ENCODE peak calls at places on chromosomes 5 and 9, in five cellular contexts. One of them, this sample, is unnamed.

GRCh38 chr5:64773533-64773932 is 4.8 kb downstream of the CWC27 start:
- DNase-seq in ovary: no peak
- DNase-seq in lung: no peak
- DNase-seq in A673: peak; percentile 49
- DNase-seq in mammary epithelial cell: no peak
- DNase-seq in this sample: no peak

GRCh38 chr5:153985498-153985897 is 53.2 kb downstream of the FAM114A2 start:
- DNase-seq in ovary: no peak
- DNase-seq in lung: no peak
- DNase-seq in A673: no peak
- DNase-seq in mammary epithelial cell: no peak
- DNase-seq in this sample: no peak

GRCh38 chr9:133733421-133734250 is 4.5 kb downstream of the SARDH start:
- DNase-seq in ovary: no peak
- DNase-seq in lung: no peak
- DNase-seq in A673: no peak
- DNase-seq in mammary epithelial cell: no peak
- DNase-seq in this sample: no peak

GRCh38 chr5:134175874-134176522 is 752 bp downstream of the SKP1 start:
- DNase-seq in ovary: no peak
- DNase-seq in lung: no peak
- DNase-seq in A673: peak; percentile 23
- DNase-seq in mammary epithelial cell: peak; percentile 39
- DNase-seq in this sample: no peak

GRCh38 chr5:74978347-74978746 is 74.0 kb downstream of the GCNT4 start:
- DNase-seq in ovary: no peak
- DNase-seq in lung: no peak
- DNase-seq in A673: no peak
- DNase-seq in mammary epithelial cell: no peak
- DNase-seq in this sample: no peak

GRCh38 chr9:129476821-129477611 is 143.9 kb downstream of the C9orf50 start:
- DNase-seq in ovary: no peak
- DNase-seq in lung: no peak
- DNase-seq in A673: no peak
- DNase-seq in mammary epithelial cell: no peak
- DNase-seq in this sample: no peak

GRCh38 chr9:80842383-80842782 is 847.0 kb downstream of the TLE1 start:
- DNase-seq in ovary: no peak
- DNase-seq in lung: no peak
- DNase-seq in A673: no peak
- DNase-seq in mammary epithelial cell: no peak
- DNase-seq in this sample: no peak

GRCh38 chr5:176152933-176153317 is 85.3 kb upstream of the SIMC1 start:
- DNase-seq in ovary: no peak
- DNase-seq in lung: no peak
- DNase-seq in A673: no peak
- DNase-seq in mammary epithelial cell: no peak
- DNase-seq in this sample: no peak

GRCh38 chr9:26955222-26955903 is 849 bp upstream of the IFT74 start:
- DNase-seq in ovary: no peak
- DNase-seq in lung: no peak
- DNase-seq in A673: no peak
- DNase-seq in mammary epithelial cell: no peak
- DNase-seq in this sample: no peak

GRCh38 chr5:96936431-96937221 is 746 bp downstream of the LNPEP start:
- DNase-seq in ovary: peak; percentile 42
- DNase-seq in lung: no peak
- DNase-seq in A673: peak; percentile 32
- DNase-seq in mammary epithelial cell: peak; percentile 32
- DNase-seq in this sample: no peak

GRCh38 chr5:56055859-56056258 is 61.1 kb upstream of the IL6ST start:
- DNase-seq in ovary: no peak
- DNase-seq in lung: no peak
- DNase-seq in A673: no peak
- DNase-seq in mammary epithelial cell: no peak
- DNase-seq in this sample: no peak

GRCh38 chr9:138116521-138116920 is 238.9 kb downstream of the CACNA1B start:
- DNase-seq in ovary: no peak
- DNase-seq in lung: no peak
- DNase-seq in A673: no peak
- DNase-seq in mammary epithelial cell: no peak
- DNase-seq in this sample: no peak

GRCh38 chr5:60399507-60399906 is 300.5 kb downstream of the DEPDC1B start:
- DNase-seq in ovary: no peak
- DNase-seq in lung: no peak
- DNase-seq in A673: no peak
- DNase-seq in mammary epithelial cell: no peak
- DNase-seq in this sample: no peak

DNA sequence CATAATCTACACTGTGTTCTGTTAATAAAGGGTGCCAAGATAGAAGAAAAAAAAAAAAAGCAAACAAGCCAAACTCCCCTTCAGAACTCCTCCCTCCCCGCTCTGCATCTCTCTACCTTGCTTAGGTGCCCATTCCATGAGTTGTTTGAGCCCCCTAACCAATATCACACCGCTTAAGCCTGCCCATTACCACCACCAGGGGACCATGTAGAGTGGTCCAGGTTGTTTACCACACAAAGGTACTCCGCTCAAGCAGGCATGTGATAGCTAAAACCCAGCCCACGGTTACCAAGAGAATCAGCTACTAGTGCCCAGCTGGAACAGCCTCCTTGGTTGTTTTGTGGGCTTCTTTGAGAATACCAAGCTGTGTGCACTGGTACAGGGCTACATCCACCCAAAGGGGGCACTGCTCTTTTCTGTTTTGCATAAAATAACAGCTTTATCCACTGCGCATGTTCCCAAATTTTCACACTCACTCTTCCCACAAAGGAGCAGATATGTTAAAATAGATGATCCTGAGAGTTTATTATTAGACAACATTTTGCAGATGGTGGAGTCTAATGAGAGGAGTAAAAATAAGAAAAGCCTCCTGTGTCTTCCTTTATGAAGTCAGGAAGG is 304.1 kb downstream of the DEPDC1B start:
- DNase-seq in ovary: no peak
- DNase-seq in lung: no peak
- DNase-seq in A673: no peak
- DNase-seq in mammary epithelial cell: no peak
- DNase-seq in this sample: no peak
- TF ChIP-seq CTCF in ovary: no peak
- TF ChIP-seq CTCF in lung: no peak
- TF ChIP-seq CTCF in A673: peak; percentile 43
- TF ChIP-seq CTCF in mammary epithelial cell: no peak
- TF ChIP-seq CTCF in this sample: peak; percentile 1

GRCh38 chr5:149408252-149409099 is 29.4 kb upstream of the IL17B start:
- DNase-seq in ovary: no peak
- DNase-seq in lung: no peak
- DNase-seq in A673: no peak
- DNase-seq in mammary epithelial cell: no peak
- DNase-seq in this sample: no peak
- H3K4me3 ChIP-seq in ovary: peak overlapping the region; percentile 54
- H3K4me3 ChIP-seq in lung: peak overlapping the region; percentile 28
- H3K4me3 ChIP-seq in A673: no peak overlapping the region
- H3K4me3 ChIP-seq in mammary epithelial cell: no peak overlapping the region
- H3K4me3 ChIP-seq in this sample: peak overlapping the region; percentile 21

DNA sequence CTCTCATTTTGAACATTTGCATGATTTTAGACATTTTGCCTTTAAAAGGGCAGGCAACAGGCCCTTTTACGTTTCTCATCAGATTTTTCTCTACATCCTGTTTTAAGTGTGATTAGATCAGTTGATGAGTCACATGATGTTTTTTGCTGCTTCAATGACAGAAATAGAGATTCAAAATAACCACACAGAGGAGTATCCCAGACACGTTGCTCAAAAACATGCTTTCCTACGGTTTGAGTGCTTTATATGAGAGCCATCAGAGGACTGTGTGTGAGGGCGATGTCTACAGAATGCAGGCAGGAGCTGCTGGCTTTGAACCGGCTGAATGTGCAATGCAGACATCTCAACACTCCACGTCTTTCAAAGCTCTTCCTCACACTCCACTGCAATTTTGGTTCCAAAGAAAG is 42.1 kb downstream of the OTULIN start:
- DNase-seq in ovary: no peak
- DNase-seq in lung: no peak
- DNase-seq in A673: no peak
- DNase-seq in mammary epithelial cell: peak; percentile 44
- DNase-seq in this sample: no peak
- H3K36me3 ChIP-seq in ovary: no peaks in the 10 kb centered on the region
- H3K36me3 ChIP-seq in lung: peaks cover 28% of the 10 kb centered on the region
- H3K36me3 ChIP-seq in A673: peaks cover 3% of the 10 kb centered on the region
- H3K36me3 ChIP-seq in mammary epithelial cell: peaks cover 6% of the 10 kb centered on the region
- H3K36me3 ChIP-seq in this sample: peaks cover 3% of the 10 kb centered on the region

DNA sequence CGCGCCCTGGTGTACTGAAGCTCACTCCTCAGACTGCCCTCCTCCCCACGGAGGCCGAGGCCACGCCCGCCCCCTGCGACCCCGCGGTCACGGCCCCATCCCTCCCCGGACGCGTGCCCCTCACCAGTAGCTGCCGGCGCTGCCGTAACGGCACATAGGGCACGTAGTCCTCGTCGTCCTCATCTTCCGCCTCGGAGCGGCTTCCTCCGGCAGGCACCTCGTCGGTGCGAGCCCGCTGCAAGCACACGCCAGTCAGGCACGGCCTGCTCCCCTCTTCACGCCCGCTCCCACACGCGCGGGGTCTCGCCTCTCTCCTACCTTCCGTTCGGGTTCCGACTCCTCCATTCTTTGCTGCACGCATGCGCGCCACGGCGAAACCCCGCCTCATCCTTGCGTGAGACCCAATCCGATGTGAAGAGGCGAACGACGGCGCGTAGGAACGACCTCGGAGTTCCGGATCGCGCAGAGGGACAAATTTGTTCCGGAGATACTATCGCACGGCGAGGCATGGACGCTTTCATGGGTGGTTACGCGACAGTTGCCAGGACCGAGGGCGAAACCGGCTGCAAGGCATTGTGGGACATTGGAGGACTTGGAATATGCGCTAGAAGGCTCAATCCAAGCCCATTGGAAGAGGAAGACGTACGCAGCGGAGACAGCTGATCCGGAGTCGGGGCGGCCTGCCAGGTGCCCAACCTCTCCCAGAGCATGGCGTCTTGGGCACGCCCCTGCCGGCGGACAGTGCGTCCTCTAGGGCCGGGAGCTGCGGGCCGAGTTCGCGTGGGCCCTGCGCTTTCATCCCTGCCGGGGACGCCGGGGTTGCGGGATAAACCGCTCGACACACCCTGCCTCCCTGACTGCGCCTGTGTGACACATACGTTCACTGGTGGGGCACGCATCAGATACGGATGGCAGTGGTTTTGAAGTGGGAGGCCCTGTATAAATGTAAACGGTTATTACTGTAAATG is at the start of gene DDX41:
- DNase-seq in ovary: peak; percentile 97
- DNase-seq in lung: peak; percentile 97
- DNase-seq in A673: peak; percentile 97
- DNase-seq in mammary epithelial cell: peak; percentile 99
- DNase-seq in this sample: peak; percentile 92
- TF ChIP-seq CTCF in ovary: no peak
- TF ChIP-seq CTCF in lung: no peak
- TF ChIP-seq CTCF in A673: no peak
- TF ChIP-seq CTCF in mammary epithelial cell: no peak
- TF ChIP-seq CTCF in this sample: no peak

GRCh38 chr5:59486508-59486907 is 407.0 kb downstream of the PDE4D start:
- DNase-seq in ovary: no peak
- DNase-seq in lung: no peak
- DNase-seq in A673: no peak
- DNase-seq in mammary epithelial cell: no peak
- DNase-seq in this sample: no peak
- H3K4me3 ChIP-seq in ovary: no peak overlapping the region
- H3K4me3 ChIP-seq in lung: no peak overlapping the region
- H3K4me3 ChIP-seq in A673: no peak overlapping the region
- H3K4me3 ChIP-seq in mammary epithelial cell: no peak overlapping the region
- H3K4me3 ChIP-seq in this sample: no peak overlapping the region

GRCh38 chr5:143230676-143230996 is 172.8 kb downstream of the NR3C1 start:
- DNase-seq in ovary: no peak
- DNase-seq in lung: no peak
- DNase-seq in A673: no peak
- DNase-seq in mammary epithelial cell: no peak
- DNase-seq in this sample: no peak

GRCh38 chr5:143234162-143234842 is 169.2 kb downstream of the NR3C1 start:
- DNase-seq in ovary: no peak
- DNase-seq in lung: no peak
- DNase-seq in A673: no peak
- DNase-seq in mammary epithelial cell: no peak
- DNase-seq in this sample: no peak

GRCh38 chr5:143231426-143231825 is 172.1 kb downstream of the NR3C1 start:
- DNase-seq in ovary: no peak
- DNase-seq in lung: no peak
- DNase-seq in A673: no peak
- DNase-seq in mammary epithelial cell: no peak
- DNase-seq in this sample: no peak

GRCh38 chr5:143231973-143232812 is 171.3 kb downstream of the NR3C1 start:
- DNase-seq in ovary: no peak
- DNase-seq in lung: no peak
- DNase-seq in A673: no peak
- DNase-seq in mammary epithelial cell: no peak
- DNase-seq in this sample: no peak

GRCh38 chr5:143233020-143233419 is 170.5 kb downstream of the NR3C1 start:
- DNase-seq in ovary: no peak
- DNase-seq in lung: no peak
- DNase-seq in A673: no peak
- DNase-seq in mammary epithelial cell: no peak
- DNase-seq in this sample: no peak
- H3K36me3 ChIP-seq in ovary: no peaks in the 10 kb centered on the region
- H3K36me3 ChIP-seq in lung: no peaks in the 10 kb centered on the region
- H3K36me3 ChIP-seq in A673: no peaks in the 10 kb centered on the region
- H3K36me3 ChIP-seq in mammary epithelial cell: no peaks in the 10 kb centered on the region
- H3K36me3 ChIP-seq in this sample: no peaks in the 10 kb centered on the region

GRCh38 chr9:14068690-14069089 is 245.3 kb downstream of the NFIB start:
- DNase-seq in ovary: no peak
- DNase-seq in lung: no peak
- DNase-seq in A673: no peak
- DNase-seq in mammary epithelial cell: no peak
- DNase-seq in this sample: no peak
- TF ChIP-seq CTCF in ovary: no peak
- TF ChIP-seq CTCF in lung: no peak
- TF ChIP-seq CTCF in A673: no peak
- TF ChIP-seq CTCF in mammary epithelial cell: no peak
- TF ChIP-seq CTCF in this sample: no peak

GRCh38 chr9:84276741-84277140 is 63.8 kb downstream of the SLC28A3 start:
- DNase-seq in ovary: no peak
- DNase-seq in lung: no peak
- DNase-seq in A673: no peak
- DNase-seq in mammary epithelial cell: no peak
- DNase-seq in this sample: no peak
- H3K4me3 ChIP-seq in ovary: no peak overlapping the region
- H3K4me3 ChIP-seq in lung: no peak overlapping the region
- H3K4me3 ChIP-seq in A673: no peak overlapping the region
- H3K4me3 ChIP-seq in mammary epithelial cell: no peak overlapping the region
- H3K4me3 ChIP-seq in this sample: no peak overlapping the region

GRCh38 chr9:128175102-128175563 is 15.1 kb downstream of the BBLN start:
- DNase-seq in ovary: no peak
- DNase-seq in lung: no peak
- DNase-seq in A673: no peak
- DNase-seq in mammary epithelial cell: no peak
- DNase-seq in this sample: no peak
- H3K36me3 ChIP-seq in ovary: no peaks in the 10 kb centered on the region
- H3K36me3 ChIP-seq in lung: peaks cover 30% of the 10 kb centered on the region
- H3K36me3 ChIP-seq in A673: peaks cover 38% of the 10 kb centered on the region
- H3K36me3 ChIP-seq in mammary epithelial cell: peaks cover 20% of the 10 kb centered on the region
- H3K36me3 ChIP-seq in this sample: peaks cover 12% of the 10 kb centered on the region